ENCODE peak calls at places on chromosomes 4 and X, in five cellular contexts. One of them, this sample, is unnamed.

GRCh38 chrX:66074920-66075879 is 35.3 kb upstream of the VSIG4 start:
- DNase-seq in upper lobe of right lung: no peak
- DNase-seq in T-helper 1 cell: peak
- DNase-seq in stimulated activated CD4-positive, alpha-beta T cell treated with anti-CD3 and anti-CD28 coated beads, TNF-alpha, amount 100 ng/mL, for 4 hours: peak
- DNase-seq in cardiac muscle cell: no peak
- DNase-seq in this sample: peak

GRCh38 chrX:13760428-13760827 is 25.9 kb downstream of the OFD1 start:
- DNase-seq in T-helper 1 cell: no peak
- DNase-seq in stimulated activated CD4-positive, alpha-beta T cell treated with anti-CD3 and anti-CD28 coated beads, TNF-alpha, amount 100 ng/mL, for 4 hours: no peak
- DNase-seq in upper lobe of right lung: no peak
- DNase-seq in cardiac muscle cell: peak
- DNase-seq in this sample: no peak

GRCh38 chr4:79575709-79576479 is 167.9 kb upstream of the GK2 start:
- DNase-seq in stimulated activated CD4-positive, alpha-beta T cell treated with anti-CD3 and anti-CD28 coated beads, TNF-alpha, amount 100 ng/mL, for 4 hours: no peak
- DNase-seq in T-helper 1 cell: no peak
- DNase-seq in upper lobe of right lung: no peak
- DNase-seq in cardiac muscle cell: no peak
- DNase-seq in this sample: no peak

GRCh38 chrX:87409113-87409841 is 108.3 kb upstream of the KLHL4 start:
- DNase-seq in T-helper 1 cell: no peak
- DNase-seq in upper lobe of right lung: peak
- DNase-seq in cardiac muscle cell: peak
- DNase-seq in stimulated activated CD4-positive, alpha-beta T cell treated with anti-CD3 and anti-CD28 coated beads, TNF-alpha, amount 100 ng/mL, for 4 hours: no peak
- DNase-seq in this sample: no peak

GRCh38 chr4:84965558-84966381 is 720 bp downstream of the WDFY3 start:
- DNase-seq in T-helper 1 cell: no peak
- DNase-seq in cardiac muscle cell: peak
- DNase-seq in stimulated activated CD4-positive, alpha-beta T cell treated with anti-CD3 and anti-CD28 coated beads, TNF-alpha, amount 100 ng/mL, for 4 hours: no peak
- DNase-seq in upper lobe of right lung: peak
- DNase-seq in this sample: no peak

GRCh38 chrX:136115124-136115908 is 32.0 kb upstream of the FHL1 start:
- DNase-seq in stimulated activated CD4-positive, alpha-beta T cell treated with anti-CD3 and anti-CD28 coated beads, TNF-alpha, amount 100 ng/mL, for 4 hours: no peak
- DNase-seq in T-helper 1 cell: no peak
- DNase-seq in upper lobe of right lung: no peak
- DNase-seq in cardiac muscle cell: no peak
- DNase-seq in this sample: no peak

GRCh38 chr4:115310671-115311070 is 197.3 kb upstream of the NDST4 start:
- DNase-seq in upper lobe of right lung: no peak
- DNase-seq in T-helper 1 cell: no peak
- DNase-seq in stimulated activated CD4-positive, alpha-beta T cell treated with anti-CD3 and anti-CD28 coated beads, TNF-alpha, amount 100 ng/mL, for 4 hours: no peak
- DNase-seq in cardiac muscle cell: no peak
- DNase-seq in this sample: no peak

GRCh38 chrX:102517331-102517730 is 792 bp upstream of the TMSB15A start:
- DNase-seq in cardiac muscle cell: no peak
- DNase-seq in T-helper 1 cell: no peak
- DNase-seq in upper lobe of right lung: no peak
- DNase-seq in stimulated activated CD4-positive, alpha-beta T cell treated with anti-CD3 and anti-CD28 coated beads, TNF-alpha, amount 100 ng/mL, for 4 hours: no peak
- DNase-seq in this sample: no peak

GRCh38 chr4:102022343-102022742 is 231.8 kb downstream of the BANK1 start:
- DNase-seq in upper lobe of right lung: no peak
- DNase-seq in T-helper 1 cell: no peak
- DNase-seq in stimulated activated CD4-positive, alpha-beta T cell treated with anti-CD3 and anti-CD28 coated beads, TNF-alpha, amount 100 ng/mL, for 4 hours: no peak
- DNase-seq in cardiac muscle cell: no peak
- DNase-seq in this sample: no peak

GRCh38 chrX:57366430-57366829 is 79.9 kb downstream of the FAAH2 start:
- DNase-seq in stimulated activated CD4-positive, alpha-beta T cell treated with anti-CD3 and anti-CD28 coated beads, TNF-alpha, amount 100 ng/mL, for 4 hours: no peak
- DNase-seq in upper lobe of right lung: no peak
- DNase-seq in T-helper 1 cell: no peak
- DNase-seq in cardiac muscle cell: no peak
- DNase-seq in this sample: no peak

GRCh38 chr4:77015390-77015789 is 60.4 kb downstream of the CCNI start:
- DNase-seq in T-helper 1 cell: no peak
- DNase-seq in stimulated activated CD4-positive, alpha-beta T cell treated with anti-CD3 and anti-CD28 coated beads, TNF-alpha, amount 100 ng/mL, for 4 hours: no peak
- DNase-seq in cardiac muscle cell: no peak
- DNase-seq in upper lobe of right lung: no peak
- DNase-seq in this sample: no peak

GRCh38 chr4:52051615-52052474 is 741 bp downstream of the SPATA18 start:
- DNase-seq in stimulated activated CD4-positive, alpha-beta T cell treated with anti-CD3 and anti-CD28 coated beads, TNF-alpha, amount 100 ng/mL, for 4 hours: no peak
- DNase-seq in upper lobe of right lung: peak
- DNase-seq in cardiac muscle cell: peak
- DNase-seq in T-helper 1 cell: no peak
- DNase-seq in this sample: no peak

GRCh38 chr4:78661923-78662521 is 110.5 kb downstream of the ANXA3 start:
- DNase-seq in cardiac muscle cell: no peak
- DNase-seq in T-helper 1 cell: no peak
- DNase-seq in stimulated activated CD4-positive, alpha-beta T cell treated with anti-CD3 and anti-CD28 coated beads, TNF-alpha, amount 100 ng/mL, for 4 hours: no peak
- DNase-seq in upper lobe of right lung: no peak
- DNase-seq in this sample: no peak

GRCh38 chr4:74394476-74395136 is 29.7 kb downstream of the EREG start:
- DNase-seq in cardiac muscle cell: no peak
- DNase-seq in stimulated activated CD4-positive, alpha-beta T cell treated with anti-CD3 and anti-CD28 coated beads, TNF-alpha, amount 100 ng/mL, for 4 hours: no peak
- DNase-seq in upper lobe of right lung: no peak
- DNase-seq in T-helper 1 cell: no peak
- DNase-seq in this sample: no peak

GRCh38 chr4:20284990-20285389 is 33.3 kb downstream of the SLIT2 start:
- DNase-seq in T-helper 1 cell: no peak
- DNase-seq in stimulated activated CD4-positive, alpha-beta T cell treated with anti-CD3 and anti-CD28 coated beads, TNF-alpha, amount 100 ng/mL, for 4 hours: no peak
- DNase-seq in cardiac muscle cell: no peak
- DNase-seq in upper lobe of right lung: no peak
- DNase-seq in this sample: no peak

GRCh38 chr4:54767376-54767775 is 109.6 kb downstream of the KIT start:
- DNase-seq in T-helper 1 cell: no peak
- DNase-seq in stimulated activated CD4-positive, alpha-beta T cell treated with anti-CD3 and anti-CD28 coated beads, TNF-alpha, amount 100 ng/mL, for 4 hours: no peak
- DNase-seq in cardiac muscle cell: no peak
- DNase-seq in upper lobe of right lung: no peak
- DNase-seq in this sample: no peak

GRCh38 chr4:138226351-138226750 is 15.8 kb downstream of the SLC7A11 start:
- DNase-seq in stimulated activated CD4-positive, alpha-beta T cell treated with anti-CD3 and anti-CD28 coated beads, TNF-alpha, amount 100 ng/mL, for 4 hours: no peak
- DNase-seq in T-helper 1 cell: no peak
- DNase-seq in cardiac muscle cell: no peak
- DNase-seq in upper lobe of right lung: no peak
- DNase-seq in this sample: no peak

GRCh38 chr4:8874896-8875680 is 3.4 kb upstream of the HMX1 start:
- DNase-seq in upper lobe of right lung: no peak
- DNase-seq in stimulated activated CD4-positive, alpha-beta T cell treated with anti-CD3 and anti-CD28 coated beads, TNF-alpha, amount 100 ng/mL, for 4 hours: no peak
- DNase-seq in T-helper 1 cell: no peak
- DNase-seq in cardiac muscle cell: no peak
- DNase-seq in this sample: no peak

GRCh38 chr4:48127231-48127881 is 6.7 kb downstream of the TXK start:
- DNase-seq in T-helper 1 cell: no peak
- DNase-seq in stimulated activated CD4-positive, alpha-beta T cell treated with anti-CD3 and anti-CD28 coated beads, TNF-alpha, amount 100 ng/mL, for 4 hours: no peak
- DNase-seq in cardiac muscle cell: peak
- DNase-seq in upper lobe of right lung: no peak
- DNase-seq in this sample: no peak

GRCh38 chr4:141768954-141769353 is 132.6 kb downstream of the IL15 start:
- DNase-seq in upper lobe of right lung: no peak
- DNase-seq in T-helper 1 cell: no peak
- DNase-seq in cardiac muscle cell: no peak
- DNase-seq in stimulated activated CD4-positive, alpha-beta T cell treated with anti-CD3 and anti-CD28 coated beads, TNF-alpha, amount 100 ng/mL, for 4 hours: no peak
- DNase-seq in this sample: no peak

GRCh38 chr4:161767116-161767515 is 396.7 kb downstream of the FSTL5 start:
- DNase-seq in upper lobe of right lung: no peak
- DNase-seq in cardiac muscle cell: no peak
- DNase-seq in T-helper 1 cell: no peak
- DNase-seq in stimulated activated CD4-positive, alpha-beta T cell treated with anti-CD3 and anti-CD28 coated beads, TNF-alpha, amount 100 ng/mL, for 4 hours: no peak
- DNase-seq in this sample: no peak

GRCh38 chr4:123083612-123084011 is 161.2 kb upstream of the NUDT6 start:
- DNase-seq in cardiac muscle cell: no peak
- DNase-seq in stimulated activated CD4-positive, alpha-beta T cell treated with anti-CD3 and anti-CD28 coated beads, TNF-alpha, amount 100 ng/mL, for 4 hours: no peak
- DNase-seq in upper lobe of right lung: no peak
- DNase-seq in T-helper 1 cell: no peak
- DNase-seq in this sample: no peak

GRCh38 chrX:72016881-72017783 is 106.5 kb downstream of the NHSL2 start:
- DNase-seq in upper lobe of right lung: no peak
- DNase-seq in T-helper 1 cell: no peak
- DNase-seq in cardiac muscle cell: no peak
- DNase-seq in stimulated activated CD4-positive, alpha-beta T cell treated with anti-CD3 and anti-CD28 coated beads, TNF-alpha, amount 100 ng/mL, for 4 hours: no peak
- DNase-seq in this sample: no peak

GRCh38 chr4:3244747-3245146 is 4.2 kb upstream of the MSANTD1 start:
- DNase-seq in upper lobe of right lung: no peak
- DNase-seq in stimulated activated CD4-positive, alpha-beta T cell treated with anti-CD3 and anti-CD28 coated beads, TNF-alpha, amount 100 ng/mL, for 4 hours: no peak
- DNase-seq in T-helper 1 cell: no peak
- DNase-seq in cardiac muscle cell: no peak
- DNase-seq in this sample: no peak

GRCh38 chr4:54526560-54526959 is 131.2 kb upstream of the KIT start:
- DNase-seq in stimulated activated CD4-positive, alpha-beta T cell treated with anti-CD3 and anti-CD28 coated beads, TNF-alpha, amount 100 ng/mL, for 4 hours: no peak
- DNase-seq in upper lobe of right lung: no peak
- DNase-seq in cardiac muscle cell: no peak
- DNase-seq in T-helper 1 cell: no peak
- DNase-seq in this sample: no peak

GRCh38 chr4:5409980-5410618 is 298.3 kb downstream of the EVC2 start:
- DNase-seq in cardiac muscle cell: peak
- DNase-seq in T-helper 1 cell: no peak
- DNase-seq in stimulated activated CD4-positive, alpha-beta T cell treated with anti-CD3 and anti-CD28 coated beads, TNF-alpha, amount 100 ng/mL, for 4 hours: no peak
- DNase-seq in upper lobe of right lung: no peak
- DNase-seq in this sample: no peak

GRCh38 chr4:169311643-169312365 is 41.0 kb upstream of the SH3RF1 start:
- DNase-seq in T-helper 1 cell: no peak
- DNase-seq in upper lobe of right lung: no peak
- DNase-seq in stimulated activated CD4-positive, alpha-beta T cell treated with anti-CD3 and anti-CD28 coated beads, TNF-alpha, amount 100 ng/mL, for 4 hours: no peak
- DNase-seq in cardiac muscle cell: peak
- DNase-seq in this sample: no peak

GRCh38 chr4:7808181-7808580 is 131.5 kb downstream of the AFAP1 start:
- DNase-seq in upper lobe of right lung: peak
- DNase-seq in cardiac muscle cell: no peak
- DNase-seq in stimulated activated CD4-positive, alpha-beta T cell treated with anti-CD3 and anti-CD28 coated beads, TNF-alpha, amount 100 ng/mL, for 4 hours: no peak
- DNase-seq in T-helper 1 cell: no peak
- DNase-seq in this sample: no peak

GRCh38 chr4:53962516-53963225 is 101.7 kb downstream of the CHIC2 start:
- DNase-seq in cardiac muscle cell: peak
- DNase-seq in stimulated activated CD4-positive, alpha-beta T cell treated with anti-CD3 and anti-CD28 coated beads, TNF-alpha, amount 100 ng/mL, for 4 hours: no peak
- DNase-seq in T-helper 1 cell: no peak
- DNase-seq in upper lobe of right lung: no peak
- DNase-seq in this sample: no peak

GRCh38 chr4:183960021-183960420 is 54.9 kb downstream of the STOX2 start:
- DNase-seq in upper lobe of right lung: no peak
- DNase-seq in cardiac muscle cell: peak
- DNase-seq in T-helper 1 cell: no peak
- DNase-seq in stimulated activated CD4-positive, alpha-beta T cell treated with anti-CD3 and anti-CD28 coated beads, TNF-alpha, amount 100 ng/mL, for 4 hours: no peak
- DNase-seq in this sample: no peak